ENCODE peak calls at places on chromosomes 13 and 19, in eight cellular contexts. O is activated T-cell treated with anti-CD3 and anti-CD28 coated beads for 48 hours, N is AG09319, A is fibroblast of mammary gland, B is neural progenitor cell, E is NCI-H345, G is memory B cell, X is lung microvascular endothelial cell. D is an unnamed sample.

GRCh38 chr13:19984430-19985218 is 26.1 kb downstream of the ZMYM2 start:
- DNase-seq in N (peak), E (no peak), B (peak), A (peak), G (peak), X (peak), O (no peak), D (peak)

GRCh38 chr13:110794209-110794608 is 80.7 kb downstream of the ING1 start:
- DNase-seq in X (no peak), E (no peak), A (no peak), G (no peak), N (no peak), B (no peak), O (no peak), D (no peak)

GRCh38 chr19:46471116-46471733 is at the start of gene PNMA8A:
- DNase-seq in G (no peak), O (no peak), E (peak), A (peak), X (no peak), B (peak), N (no peak), D (peak)

GRCh38 chr19:33734913-33735312 is 61.8 kb upstream of the KCTD15 start:
- DNase-seq in N (no peak), G (no peak), A (no peak), B (no peak), E (no peak), O (no peak), X (peak), D (no peak)

GRCh38 chr13:68173111-68173510 is 943.0 kb upstream of the PCDH9 start:
- DNase-seq in E (no peak), N (no peak), B (no peak), G (no peak), O (no peak), X (no peak), A (peak), D (no peak)

GRCh38 chr19:33089061-33089460 is 8.1 kb downstream of the GPATCH1 start:
- DNase-seq in A (no peak), N (no peak), G (no peak), X (no peak), O (no peak), E (no peak), B (no peak), D (no peak)

GRCh38 chr13:44648392-44649117 is 72.4 kb upstream of the TSC22D1 start:
- DNase-seq in O (peak), B (no peak), A (peak), E (no peak), X (peak), N (no peak), G (no peak), D (peak)

GRCh38 chr19:5547881-5548280 is 19.9 kb downstream of the TINCR start:
- DNase-seq in N (no peak), A (peak), X (peak), B (peak), E (peak), G (no peak), O (peak), D (peak)

GRCh38 chr19:49056101-49056901 is 1.2 kb downstream of the CGB7 start:
- DNase-seq in O (peak), G (peak), E (peak), B (peak), X (peak), A (peak), N (no peak), D (peak)

GRCh38 chr19:43519436-43520088 is 7.4 kb downstream of the ETHE1 start:
- DNase-seq in G (peak), O (peak), A (peak), N (peak), X (peak), E (peak), B (peak), D (peak)

GRCh38 chr19:32814046-32814445 is 55.5 kb downstream of the SLC7A9 start:
- DNase-seq in N (no peak), X (no peak), B (no peak), O (no peak), A (no peak), G (no peak), E (no peak), D (no peak)

GRCh38 chr13:25494708-25495411 is 123.1 kb downstream of the ATP8A2 start:
- DNase-seq in B (no peak), G (no peak), X (no peak), O (no peak), E (peak), N (no peak), A (no peak), D (no peak)

GRCh38 chr13:51739403-51740112 is 64.4 kb downstream of the DHRS12 start:
- DNase-seq in N (no peak), G (no peak), X (no peak), E (no peak), A (peak), B (no peak), O (no peak), D (no peak)

GRCh38 chr19:1244693-1245451 is 3.3 kb downstream of the ATP5F1D start:
- DNase-seq in G (no peak), E (no peak), A (no peak), O (no peak), X (no peak), B (no peak), N (no peak), D (peak)

GRCh38 chr19:44356383-44357111 is at the start of gene ZNF112:
- DNase-seq in X (peak), B (peak), N (peak), G (no peak), E (peak), O (no peak), A (peak), D (peak)